ENCODE peak calls at places on chromosome 15, in seven cellular contexts. One of them, this sample, is unnamed.
A peak's percentile ranks its signal among the peaks of the same experiment; 100 is the strongest.

GRCh38 chr15:78624651-78625590 is 4.1 kb upstream of the CHRNA3 start:
- DNase-seq in upper lobe of left lung: peak; percentile 11
- DNase-seq in Calu3: no peak
- DNase-seq in SK-N-SH: no peak
- DNase-seq in anterior cingulate cortex: no peak
- DNase-seq in ACHN: no peak
- DNase-seq in stimulated activated CD8-positive, alpha-beta memory T cell treated with anti-CD3 and anti-CD28 coated beads, Interleukin-4, amount 100 ng/mL, for 4 hours: no peak
- DNase-seq in this sample: no peak

GRCh38 chr15:40303576-40303975 is 4.2 kb downstream of the PLCB2 start:
- DNase-seq in upper lobe of left lung: no peak
- DNase-seq in stimulated activated CD8-positive, alpha-beta memory T cell treated with anti-CD3 and anti-CD28 coated beads, Interleukin-4, amount 100 ng/mL, for 4 hours: no peak
- DNase-seq in Calu3: no peak
- DNase-seq in SK-N-SH: no peak
- DNase-seq in ACHN: no peak
- DNase-seq in anterior cingulate cortex: no peak
- DNase-seq in this sample: no peak

GRCh38 chr15:35522061-35522460 is 23.9 kb downstream of the DPH6 start:
- DNase-seq in SK-N-SH: peak; percentile 16
- DNase-seq in Calu3: no peak
- DNase-seq in stimulated activated CD8-positive, alpha-beta memory T cell treated with anti-CD3 and anti-CD28 coated beads, Interleukin-4, amount 100 ng/mL, for 4 hours: no peak
- DNase-seq in ACHN: no peak
- DNase-seq in upper lobe of left lung: no peak
- DNase-seq in anterior cingulate cortex: no peak
- DNase-seq in this sample: no peak

GRCh38 chr15:57680021-57680420 is 26.5 kb upstream of the POLR2M start:
- DNase-seq in Calu3: no peak
- DNase-seq in stimulated activated CD8-positive, alpha-beta memory T cell treated with anti-CD3 and anti-CD28 coated beads, Interleukin-4, amount 100 ng/mL, for 4 hours: no peak
- DNase-seq in SK-N-SH: no peak
- DNase-seq in anterior cingulate cortex: no peak
- DNase-seq in upper lobe of left lung: no peak
- DNase-seq in ACHN: peak; percentile 36
- DNase-seq in this sample: no peak

GRCh38 chr15:87500240-87500639 is 756.3 kb downstream of the NTRK3 start:
- DNase-seq in stimulated activated CD8-positive, alpha-beta memory T cell treated with anti-CD3 and anti-CD28 coated beads, Interleukin-4, amount 100 ng/mL, for 4 hours: no peak
- DNase-seq in ACHN: no peak
- DNase-seq in SK-N-SH: peak; percentile 42
- DNase-seq in anterior cingulate cortex: no peak
- DNase-seq in upper lobe of left lung: no peak
- DNase-seq in Calu3: no peak
- DNase-seq in this sample: no peak

GRCh38 chr15:33729648-33730047 is 238.6 kb upstream of the CHRM5 start:
- DNase-seq in anterior cingulate cortex: no peak
- DNase-seq in Calu3: no peak
- DNase-seq in ACHN: peak; percentile 47
- DNase-seq in upper lobe of left lung: no peak
- DNase-seq in stimulated activated CD8-positive, alpha-beta memory T cell treated with anti-CD3 and anti-CD28 coated beads, Interleukin-4, amount 100 ng/mL, for 4 hours: no peak
- DNase-seq in SK-N-SH: peak; percentile 14
- DNase-seq in this sample: no peak

GRCh38 chr15:57048930-57049550 is 130.6 kb downstream of the TCF12 start:
- DNase-seq in anterior cingulate cortex: no peak
- DNase-seq in SK-N-SH: no peak
- DNase-seq in stimulated activated CD8-positive, alpha-beta memory T cell treated with anti-CD3 and anti-CD28 coated beads, Interleukin-4, amount 100 ng/mL, for 4 hours: no peak
- DNase-seq in upper lobe of left lung: no peak
- DNase-seq in Calu3: no peak
- DNase-seq in ACHN: no peak
- DNase-seq in this sample: no peak

GRCh38 chr15:70309716-70310115 is 212.0 kb upstream of the TLE3 start:
- DNase-seq in SK-N-SH: no peak
- DNase-seq in ACHN: no peak
- DNase-seq in stimulated activated CD8-positive, alpha-beta memory T cell treated with anti-CD3 and anti-CD28 coated beads, Interleukin-4, amount 100 ng/mL, for 4 hours: no peak
- DNase-seq in Calu3: no peak
- DNase-seq in anterior cingulate cortex: no peak
- DNase-seq in upper lobe of left lung: no peak
- DNase-seq in this sample: no peak

GRCh38 chr15:73550190-73550589 is 83.0 kb downstream of the NPTN start:
- DNase-seq in SK-N-SH: no peak
- DNase-seq in Calu3: no peak
- DNase-seq in ACHN: no peak
- DNase-seq in stimulated activated CD8-positive, alpha-beta memory T cell treated with anti-CD3 and anti-CD28 coated beads, Interleukin-4, amount 100 ng/mL, for 4 hours: no peak
- DNase-seq in anterior cingulate cortex: no peak
- DNase-seq in upper lobe of left lung: no peak
- DNase-seq in this sample: no peak

GRCh38 chr15:35123743-35124142 is 38.6 kb upstream of the NANOGP8 start:
- DNase-seq in ACHN: no peak
- DNase-seq in upper lobe of left lung: no peak
- DNase-seq in stimulated activated CD8-positive, alpha-beta memory T cell treated with anti-CD3 and anti-CD28 coated beads, Interleukin-4, amount 100 ng/mL, for 4 hours: no peak
- DNase-seq in anterior cingulate cortex: no peak
- DNase-seq in Calu3: no peak
- DNase-seq in SK-N-SH: no peak
- DNase-seq in this sample: no peak

This sample was measured in midbrain.